ENCODE peak calls at places on chromosome 14, in five cellular contexts. Y is WTC11, W is A549, D is K562, B is GM12878. V is an unnamed sample.

GRCh38 chr14:31527546-31527945 is 33.7 kb upstream of the NUBPL start:
- DNase-seq in Y (no peak), W (no peak), D (no peak), B (no peak), V (no peak)

GRCh38 chr14:91753501-91754128 is 21.7 kb upstream of the CATSPERB start:
- DNase-seq in Y (no peak), W (no peak), D (no peak), B (no peak), V (no peak)

GRCh38 chr14:99883866-99884650 is 90.8 kb downstream of the EML1 start:
- DNase-seq in Y (no peak), W (no peak), D (no peak), B (no peak), V (no peak)

GRCh38 chr14:102215071-102215470 is 75.4 kb downstream of the WDR20 start:
- DNase-seq in Y (no peak), W (no peak), D (no peak), B (no peak), V (no peak)

GRCh38 chr14:50816419-50817047 is 14.4 kb downstream of the NIN start:
- DNase-seq in Y (no peak), W (no peak), D (no peak), B (no peak), V (peak; percentile 34)

GRCh38 chr14:99209409-99209808 is 62.6 kb downstream of the BCL11B start:
- DNase-seq in Y (no peak), W (no peak), D (no peak), B (no peak), V (no peak)

GRCh38 chr14:34322940-34323418 is 139.1 kb downstream of the SPTSSA start:
- DNase-seq in Y (peak; percentile 70), W (peak; percentile 59), D (peak; percentile 51), B (no peak), V (peak; percentile 87)

GRCh38 chr14:93936245-93936644 is 9.1 kb downstream of the FAM181A start:
- DNase-seq in Y (peak; percentile 56), W (peak; percentile 41), D (peak; percentile 15), B (no peak), V (no peak)

GRCh38 chr14:75201087-75201486 is 24.7 kb upstream of the TMED10 start:
- DNase-seq in Y (no peak), W (no peak), D (no peak), B (no peak), V (no peak)

GRCh38 chr14:32985881-32986280 is 47.2 kb downstream of the NPAS3 start:
- DNase-seq in Y (no peak), W (no peak), D (no peak), B (no peak), V (no peak)

GRCh38 chr14:35400707-35401421 is 3.7 kb downstream of the NFKBIA start:
- DNase-seq in Y (no peak), W (no peak), D (no peak), B (no peak), V (peak; percentile 73)

GRCh38 chr14:102028733-102029132 is 58.1 kb downstream of the HSP90AA1 start:
- DNase-seq in Y (no peak), W (no peak), D (no peak), B (no peak), V (no peak)

GRCh38 chr14:52013984-52014600 is 24.7 kb downstream of the RTRAF start:
- DNase-seq in Y (peak; percentile 57), W (peak; percentile 8), D (peak; percentile 26), B (no peak), V (no peak)

GRCh38 chr14:70189678-70190077 is 927 bp upstream of the SLC8A3 start:
- DNase-seq in Y (peak; percentile 12), W (no peak), D (no peak), B (no peak), V (no peak)

GRCh38 chr14:100339757-100340453 is 16.8 kb downstream of the SLC25A47 start:
- DNase-seq in Y (no peak), W (no peak), D (no peak), B (no peak), V (no peak)

GRCh38 chr14:99562848-99563748 is 40.9 kb downstream of the CCDC85C start:
- DNase-seq in Y (peak; percentile 92), W (peak; percentile 76), D (peak; percentile 43), B (no peak), V (peak; percentile 84)

GRCh38 chr14:68762944-68763831 is 29.7 kb downstream of the ZFP36L1 start:
- DNase-seq in Y (peak; percentile 66), W (no peak), D (peak; percentile 93), B (no peak), V (peak; percentile 69)

GRCh38 chr14:64421166-64421565 is 33.0 kb downstream of the MTHFD1 start:
- DNase-seq in Y (no peak), W (no peak), D (no peak), B (no peak), V (no peak)

GRCh38 chr14:77985235-77985634 is 184.9 kb upstream of the NRXN3 start:
- DNase-seq in Y (no peak), W (no peak), D (no peak), B (no peak), V (no peak)
- TF ChIP-seq ESRRA in Y (no peak), W (no peak), D (no peak), B (no peak), V (no peak)

GRCh38 chr14:103562135-103562384 is 397 bp downstream of the BAG5 start:
- DNase-seq in Y (no peak), W (no peak), D (no peak), B (no peak), V (no peak)

GRCh38 chr14:103558071-103558882 is 4.2 kb downstream of the BAG5 start:
- DNase-seq in Y (no peak), W (no peak), D (no peak), B (no peak), V (no peak)

GRCh38 chr14:103563089-103563620 is 395 bp downstream of the COA8 start:
- DNase-seq in Y (no peak), W (peak; percentile 83), D (peak; percentile 79), B (no peak), V (peak; percentile 57)

GRCh38 chr14:103561381-103562134 is 899 bp downstream of the BAG5 start:
- DNase-seq in Y (no peak), W (no peak), D (peak; percentile 57), B (no peak), V (peak; percentile 27)

DNA sequence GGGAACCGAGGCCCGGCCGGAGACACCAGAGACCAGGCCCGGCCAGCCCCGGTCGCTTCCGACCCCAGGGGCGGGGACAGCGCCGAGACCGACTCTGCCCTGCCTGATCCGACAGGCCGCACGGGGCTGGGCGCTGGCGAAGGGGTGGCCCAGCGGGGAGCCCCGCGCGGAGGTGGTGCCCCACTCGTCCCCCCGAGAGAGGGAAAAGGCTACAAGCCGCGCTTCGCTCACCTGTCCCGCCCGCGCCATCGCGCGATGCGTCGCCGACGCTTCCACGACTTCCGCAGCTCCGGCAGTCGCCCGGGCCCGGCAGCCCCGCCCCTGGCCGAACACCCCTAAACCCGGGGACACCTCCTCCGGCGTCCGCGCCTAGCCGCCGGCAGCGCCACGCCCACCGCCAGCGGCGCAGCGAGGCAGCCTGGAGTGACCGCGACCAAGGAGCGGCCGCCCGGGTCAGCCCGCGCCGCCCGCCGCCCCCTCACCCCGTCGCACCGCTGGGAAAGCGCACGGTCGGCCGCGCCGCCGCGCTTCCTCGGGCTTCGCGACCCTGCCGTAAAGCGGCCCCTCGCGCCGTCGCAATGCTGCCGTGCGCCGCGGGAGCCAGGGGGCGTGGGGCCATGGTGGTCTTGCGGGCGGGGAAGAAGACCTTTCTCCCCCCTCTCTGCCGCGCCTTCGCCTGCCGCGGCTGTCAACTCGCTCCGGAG is at the start of the genes BAG5 and COA8:
- DNase-seq in Y (peak; percentile 87), W (peak; percentile 84), D (peak; percentile 90), B (peak; percentile 35), V (peak; percentile 68)
- TF ChIP-seq ESRRA in Y (no peak), W (no peak), D (no peak), B (no peak), V (no peak)

GRCh38 chr14:105314287-105315185 is at the start of gene PACS2:
- DNase-seq in Y (peak; percentile 63), W (peak; percentile 95), D (peak; percentile 97), B (no peak), V (peak; percentile 46)

GRCh38 chr14:105311838-105312237 is 2.7 kb upstream of the PACS2 start:
- DNase-seq in Y (no peak), W (no peak), D (no peak), B (no peak), V (no peak)

GRCh38 chr14:105315211-105315721 is 718 bp downstream of the PACS2 start:
- DNase-seq in Y (peak; percentile 57), W (peak; percentile 40), D (no peak), B (no peak), V (peak; percentile 41)

GRCh38 chr14:105312973-105313372 is 1.6 kb upstream of the PACS2 start:
- DNase-seq in Y (no peak), W (no peak), D (no peak), B (no peak), V (no peak)

GRCh38 chr14:105313381-105314286 is 914 bp upstream of the PACS2 start:
- DNase-seq in Y (peak; percentile 47), W (peak; percentile 21), D (no peak), B (no peak), V (no peak)
- TF ChIP-seq ESRRA in Y (no peak), W (no peak), D (no peak), B (no peak), V (peak; percentile 28)

GRCh38 chr14:23398348-23398747 is 9.7 kb downstream of the MYH6 start:
- DNase-seq in Y (no peak), W (no peak), D (no peak), B (no peak), V (no peak)

GRCh38 chr14:23396781-23397407 is 11.2 kb downstream of the MYH6 start:
- DNase-seq in Y (no peak), W (no peak), D (no peak), B (no peak), V (no peak)

GRCh38 chr14:23401331-23401730 is 6.7 kb downstream of the MYH6 start:
- DNase-seq in Y (no peak), W (no peak), D (no peak), B (no peak), V (no peak)

GRCh38 chr14:23399136-23399535 is 8.9 kb downstream of the MYH6 start:
- DNase-seq in Y (no peak), W (no peak), D (no peak), B (no peak), V (no peak)

DNA sequence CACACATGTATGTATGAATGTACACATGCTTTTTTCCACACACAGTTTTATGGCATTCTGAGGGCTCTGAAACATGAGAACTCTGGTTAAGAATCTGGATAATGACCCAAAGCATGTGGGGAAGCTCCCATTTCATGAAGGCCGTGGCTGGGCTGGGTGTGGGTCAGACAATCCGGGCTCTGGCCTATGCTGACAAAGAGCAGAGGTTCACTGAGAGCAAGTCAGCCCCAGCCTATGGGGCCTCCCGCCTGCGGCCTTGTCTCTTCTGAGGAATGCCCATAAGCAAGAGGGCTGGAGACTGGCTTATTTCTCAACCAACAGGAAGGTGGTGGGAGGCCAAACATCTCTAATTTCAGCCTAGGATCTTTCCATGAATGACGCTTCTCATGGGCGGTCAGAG is 8.5 kb downstream of the MYH6 start:
- DNase-seq in Y (no peak), W (no peak), D (no peak), B (no peak), V (no peak)
- TF ChIP-seq ESRRA in Y (no peak), W (no peak), D (no peak), B (no peak), V (no peak)

GRCh38 chr14:98101323-98101722 is 1170.7 kb downstream of the BCL11B start:
- DNase-seq in Y (no peak), W (no peak), D (no peak), B (no peak), V (no peak)
- TF ChIP-seq ESRRA in Y (no peak), W (no peak), D (no peak), B (no peak), V (no peak)

V was measured in HepG2.